ENCODE peak calls at places on chromosome 20, in four cellular contexts. G is K562, R is HCT116, K is HepG2. D is an unnamed sample.

GRCh38 chr20:39944861-39945260 is 744.2 kb downstream of the MAFB start:
- DNase-seq in G (no peak), K (no peak), R (no peak), D (no peak)

GRCh38 chr20:4524792-4525191 is 196.9 kb upstream of the PRND start:
- DNase-seq in K (no peak), R (no peak), G (no peak), D (no peak)

GRCh38 chr20:56628873-56629463 is at the start of gene TFAP2C:
- DNase-seq in G (peak), R (peak), K (no peak), D (no peak)

GRCh38 chr20:10707070-10707469 is 33.3 kb upstream of the JAG1 start:
- DNase-seq in G (no peak), R (no peak), K (no peak), D (no peak)

GRCh38 chr20:10853176-10853575 is 179.4 kb upstream of the JAG1 start:
- DNase-seq in K (no peak), R (no peak), G (no peak), D (no peak)

GRCh38 chr20:57653546-57653900 is 33.3 kb upstream of the ZBP1 start:
- DNase-seq in K (no peak), G (no peak), R (no peak), D (no peak)

GRCh38 chr20:10179574-10180298 is 38.9 kb upstream of the SNAP25 start:
- DNase-seq in K (peak), G (no peak), R (peak), D (no peak)

GRCh38 chr20:16621435-16622141 is 48.3 kb upstream of the KIF16B start:
- DNase-seq in G (no peak), K (no peak), R (no peak), D (no peak)

GRCh38 chr20:37315293-37316110 is 26.0 kb downstream of the MANBAL start:
- DNase-seq in R (no peak), K (no peak), G (no peak), D (no peak)

GRCh38 chr20:17612287-17612974 is 42.6 kb downstream of the DSTN start:
- DNase-seq in G (no peak), K (peak), R (no peak), D (no peak)

GRCh38 chr20:62010551-62011402 is 54.9 kb downstream of the TAF4 start:
- DNase-seq in K (peak), G (peak), R (peak), D (peak)

GRCh38 chr20:42957014-42957694 is 232.6 kb downstream of the PTPRT start:
- DNase-seq in K (no peak), R (no peak), G (no peak), D (no peak)

GRCh38 chr20:4102381-4102780 is 87.0 kb upstream of the RNF24 start:
- DNase-seq in G (no peak), R (no peak), K (no peak), D (no peak)

GRCh38 chr20:17519606-17520285 is 11.4 kb downstream of the BFSP1 start:
- DNase-seq in G (no peak), R (no peak), K (no peak), D (no peak)

GRCh38 chr20:58886546-58886945 is 34.0 kb downstream of the GNAS start:
- DNase-seq in R (no peak), G (no peak), K (no peak), D (no peak)

GRCh38 chr20:55333798-55334197 is 671.5 kb downstream of the CBLN4 start:
- DNase-seq in R (no peak), K (no peak), G (no peak), D (no peak)

GRCh38 chr20:36454664-36455427 is 86.5 kb upstream of the MYL9 start:
- DNase-seq in K (peak), R (no peak), G (no peak), D (no peak)

GRCh38 chr20:20752712-20753111 is 40.3 kb upstream of the RALGAPA2 start:
- DNase-seq in G (no peak), R (no peak), K (no peak), D (no peak)

GRCh38 chr20:5001174-5002076 is at the start of gene SLC23A2:
- DNase-seq in K (no peak), G (peak), R (no peak), D (no peak)

GRCh38 chr20:19347943-19348456 is 135.6 kb downstream of the SLC24A3 start:
- DNase-seq in K (no peak), G (no peak), R (no peak), D (no peak)

GRCh38 chr20:44601801-44602204 is 19.4 kb downstream of the PKIG start:
- DNase-seq in R (no peak), G (no peak), K (no peak), D (no peak)

GRCh38 chr20:19094959-19095541 is 117.4 kb upstream of the SLC24A3 start:
- DNase-seq in G (no peak), R (no peak), K (no peak), D (no peak)

GRCh38 chr20:57663241-57663640 is 43.0 kb upstream of the ZBP1 start:
- DNase-seq in G (no peak), K (no peak), R (no peak), D (no peak)

GRCh38 chr20:42074944-42075343 is 456.8 kb upstream of the CHD6 start:
- DNase-seq in R (no peak), K (no peak), G (no peak), D (no peak)

GRCh38 chr20:57199656-57200405 is 66.6 kb downstream of the BMP7 start:
- DNase-seq in G (no peak), R (no peak), K (no peak), D (no peak)

GRCh38 chr20:3410464-3410863 is 3.0 kb upstream of the DNAAF9 start:
- DNase-seq in R (no peak), K (no peak), G (no peak), D (no peak)

GRCh38 chr20:50111120-50111828 is 1.7 kb downstream of the UBE2V1 start:
- DNase-seq in K (no peak), G (peak), R (no peak), D (no peak)

GRCh38 chr20:50313223-50313820 is 122.7 kb downstream of the CEBPB start:
- DNase-seq in K (no peak), R (no peak), G (peak), D (no peak)

GRCh38 chr20:62051166-62051900 is 14.3 kb downstream of the TAF4 start:
- DNase-seq in K (no peak), R (no peak), G (no peak), D (no peak)

GRCh38 chr20:57301026-57301425 is 28.6 kb upstream of the SPO11 start:
- DNase-seq in G (no peak), R (no peak), K (no peak), D (no peak)

GRCh38 chr20:23145281-23145700 is 59.2 kb upstream of the CD93 start:
- DNase-seq in R (no peak), G (no peak), K (no peak), D (no peak)
- TF ChIP-seq TCF7L2 in R (no peak), G (no peak), K (no peak), D (no peak)

GRCh38 chr20:35340436-35340835 is 48.2 kb upstream of the FAM83C start:
- DNase-seq in K (no peak), R (no peak), G (no peak), D (no peak)

GRCh38 chr20:35345189-35345588 is 53.0 kb upstream of the FAM83C start:
- DNase-seq in R (no peak), G (no peak), K (no peak), D (no peak)

GRCh38 chr20:35341366-35342028 is 49.3 kb upstream of the FAM83C start:
- DNase-seq in G (no peak), R (no peak), K (no peak), D (no peak)

GRCh38 chr20:35342154-35342769 is 50.0 kb upstream of the FAM83C start:
- DNase-seq in K (no peak), G (no peak), R (no peak), D (no peak)

GRCh38 chr20:35344354-35344837 is 52.2 kb upstream of the FAM83C start:
- DNase-seq in R (no peak), K (peak), G (peak), D (no peak)
- H3K27ac ChIP-seq in R (no peak), K (peak), G (peak), D (peak)

GRCh38 chr20:48219306-48219705 is 434.0 kb upstream of the SULF2 start:
- DNase-seq in G (no peak), R (no peak), K (no peak), D (no peak)

GRCh38 chr20:48227381-48227780 is 442.1 kb upstream of the SULF2 start:
- DNase-seq in G (no peak), R (no peak), K (no peak), D (no peak)

GRCh38 chr20:48224531-48224930 is 439.2 kb upstream of the SULF2 start:
- DNase-seq in R (no peak), K (no peak), G (no peak), D (no peak)

GRCh38 chr20:48222595-48223180 is 437.4 kb upstream of the SULF2 start:
- DNase-seq in G (no peak), K (no peak), R (no peak), D (no peak)

GRCh38 chr20:48223715-48224114 is 438.4 kb upstream of the SULF2 start:
- DNase-seq in G (peak), R (no peak), K (no peak), D (no peak)
- TF ChIP-seq TCF7L2 in G (no peak), R (no peak), K (no peak), D (no peak)

GRCh38 chr20:63856111-63856511 is 5.2 kb upstream of the ABHD16B start:
- DNase-seq in G (no peak), K (no peak), R (no peak), D (no peak)

GRCh38 chr20:63855363-63856110 is 5.8 kb upstream of the ABHD16B start:
- DNase-seq in R (no peak), K (no peak), G (no peak), D (no peak)

GRCh38 chr20:63854069-63854765 is 7.1 kb upstream of the ABHD16B start:
- DNase-seq in R (no peak), K (no peak), G (no peak), D (no peak)

GRCh38 chr20:63857751-63858392 is 3.4 kb upstream of the ABHD16B start:
- DNase-seq in K (no peak), R (no peak), G (peak), D (no peak)

DNA sequence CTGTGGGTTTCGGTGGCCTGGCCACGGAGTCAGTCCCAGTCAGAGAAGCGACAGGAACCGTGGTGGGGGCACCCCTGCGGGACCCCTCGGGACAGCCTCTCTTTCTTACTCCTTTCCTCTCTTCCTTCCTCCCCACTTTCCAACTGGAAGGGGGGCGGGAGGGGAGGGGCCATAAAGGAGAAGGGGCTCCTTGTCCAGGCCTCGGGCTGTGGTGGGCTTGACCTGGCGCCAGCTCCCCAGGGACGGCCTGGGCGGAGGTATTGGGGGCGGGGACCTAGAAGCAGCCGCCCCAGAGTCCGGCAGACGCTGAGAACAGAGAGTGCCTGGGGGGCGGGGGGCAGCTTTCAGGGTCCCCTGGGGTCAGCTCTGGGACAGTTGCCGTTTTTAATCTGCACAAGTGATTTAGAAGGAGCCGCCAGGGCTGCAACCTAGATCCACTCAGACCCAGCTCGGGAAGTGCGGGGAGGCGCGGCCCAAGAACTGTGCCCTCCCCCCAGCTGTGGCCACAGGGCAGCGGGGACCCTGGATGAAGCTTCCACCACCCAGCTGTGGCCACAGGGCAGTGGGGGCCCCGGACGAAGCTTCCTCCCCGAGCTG is 6.4 kb upstream of the ABHD16B start:
- DNase-seq in R (no peak), G (no peak), K (no peak), D (no peak)
- H3K27ac ChIP-seq in R (no peak), G (no peak), K (no peak), D (peak)

DNA sequence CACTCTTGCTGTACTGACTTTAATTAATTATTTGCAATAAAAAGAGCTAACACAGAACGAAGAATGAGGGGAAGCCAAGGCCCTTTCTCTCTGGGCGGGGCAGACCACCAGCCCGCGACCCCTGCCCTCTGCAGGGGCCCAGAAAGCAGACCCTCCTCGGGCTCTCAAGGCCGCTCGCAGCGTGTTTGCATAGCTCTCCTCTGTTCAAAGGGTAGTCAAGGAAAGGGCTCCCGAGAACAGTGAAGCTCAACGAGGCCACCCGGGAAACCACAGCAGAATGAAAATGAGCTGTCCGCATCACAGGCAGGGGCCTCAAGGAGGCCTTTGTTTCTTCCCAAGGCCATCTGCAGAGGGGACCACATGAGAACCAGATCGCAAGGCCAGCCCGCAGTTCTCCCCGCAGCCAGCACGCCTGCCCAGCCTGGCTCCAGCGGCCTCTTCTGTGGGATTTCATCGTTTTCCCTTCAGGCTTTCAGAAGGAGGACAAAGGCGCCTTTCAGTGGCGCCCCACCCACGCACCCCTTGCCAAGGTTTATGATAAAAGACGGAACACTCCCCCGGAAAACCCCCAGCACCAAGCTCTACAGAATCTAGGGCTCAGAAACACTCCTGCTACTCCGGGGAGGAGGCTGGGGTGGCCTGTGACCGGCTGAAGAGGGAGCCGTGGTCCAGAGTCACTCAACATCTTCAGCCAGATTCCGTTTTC is 25.3 kb downstream of the ACSS1 start:
- DNase-seq in K (peak), G (no peak), R (no peak), D (no peak)
- TF ChIP-seq TCF7L2 in K (peak), G (no peak), R (no peak), D (no peak)

DNA sequence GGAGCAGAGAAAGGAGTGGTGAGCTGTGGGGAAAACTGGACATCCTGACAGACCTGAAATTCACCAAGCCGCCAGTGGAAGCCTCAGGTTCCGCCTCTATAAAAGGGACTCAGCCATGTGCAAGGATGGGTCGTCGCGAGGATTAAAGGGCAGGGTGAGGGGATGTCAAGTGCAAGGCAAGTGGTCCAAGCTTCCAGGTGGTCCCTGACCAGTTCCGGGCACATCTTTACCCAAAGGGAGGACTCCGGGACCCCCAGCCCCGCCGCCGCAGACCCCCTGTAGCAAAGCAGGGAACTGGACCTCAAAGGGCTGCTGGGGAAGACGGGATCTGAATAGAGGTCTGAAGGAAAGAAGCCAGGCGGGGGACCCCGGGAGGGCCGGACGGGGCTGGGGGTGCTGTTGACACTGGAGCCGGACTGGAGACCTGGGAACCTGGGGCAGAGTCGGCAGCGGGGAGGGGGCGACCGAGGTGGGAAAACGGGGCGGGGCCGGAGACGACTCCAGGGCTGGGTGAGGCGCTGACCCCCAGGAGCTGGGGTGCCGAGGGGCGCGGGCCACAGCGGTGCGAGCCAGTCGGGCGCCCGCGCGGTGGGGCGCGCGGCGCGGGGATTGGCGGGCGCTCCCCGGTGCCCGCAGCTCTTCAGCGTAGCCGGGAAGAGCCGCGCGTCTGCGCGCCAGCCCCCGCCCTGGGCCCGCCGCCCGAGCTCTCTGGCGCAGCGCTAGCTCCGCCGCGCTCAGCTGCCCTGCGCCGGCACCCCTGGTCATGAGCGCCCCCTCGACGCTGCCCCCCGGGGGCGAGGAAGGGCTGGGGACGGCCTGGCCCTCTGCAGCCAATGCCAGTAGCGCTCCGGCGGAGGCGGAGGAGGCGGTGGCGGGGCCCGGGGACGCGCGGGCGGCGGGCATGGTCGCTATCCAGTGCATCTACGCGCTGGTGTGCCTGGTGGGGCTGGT is at the start of gene SSTR4:
- DNase-seq in K (no peak), R (no peak), G (no peak), D (no peak)
- H3K27ac ChIP-seq in K (no peak), R (no peak), G (no peak), D (no peak)

DNA sequence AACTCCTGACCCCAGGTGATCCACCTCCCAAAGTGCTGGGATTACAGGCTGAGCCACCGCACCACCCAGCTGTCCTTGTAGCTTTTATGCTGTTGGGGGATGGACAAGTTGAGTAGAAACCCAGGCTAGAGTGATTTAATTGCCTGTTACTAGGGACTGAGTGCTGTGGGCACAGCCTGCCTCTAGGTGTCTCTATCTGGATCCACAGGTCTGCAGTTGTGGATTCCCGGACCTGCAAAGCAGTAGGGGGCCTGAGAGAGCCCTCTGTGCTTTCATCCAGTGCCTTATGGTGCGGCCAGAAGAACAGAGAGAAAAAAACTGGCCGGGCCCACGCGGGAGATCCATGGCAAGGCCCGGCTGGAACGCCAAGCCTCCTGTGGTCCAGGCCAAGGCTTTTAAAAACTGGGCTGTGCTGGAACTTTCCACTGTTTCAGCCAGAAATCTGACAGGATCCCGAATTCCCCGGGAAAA is 5.1 kb downstream of the SIRPA start:
- DNase-seq in G (peak), R (peak), K (peak), D (peak)
- TF ChIP-seq TCF7L2 in G (no peak), R (no peak), K (no peak), D (no peak)

GRCh38 chr20:51487076-51487475 is 55.4 kb downstream of the NFATC2 start:
- DNase-seq in K (no peak), R (no peak), G (no peak), D (no peak)

GRCh38 chr20:51486197-51487005 is 56.1 kb downstream of the NFATC2 start:
- DNase-seq in K (no peak), G (no peak), R (no peak), D (no peak)

GRCh38 chr20:51488331-51488730 is 54.2 kb downstream of the NFATC2 start:
- DNase-seq in G (no peak), K (no peak), R (no peak), D (no peak)

GRCh38 chr20:51489611-51490010 is 52.9 kb downstream of the NFATC2 start:
- DNase-seq in R (no peak), G (no peak), K (no peak), D (no peak)

GRCh38 chr20:51487525-51488279 is 54.8 kb downstream of the NFATC2 start:
- DNase-seq in G (peak), K (peak), R (peak), D (peak)
- H3K27ac ChIP-seq in G (peak), K (no peak), R (peak), D (peak)

DNA sequence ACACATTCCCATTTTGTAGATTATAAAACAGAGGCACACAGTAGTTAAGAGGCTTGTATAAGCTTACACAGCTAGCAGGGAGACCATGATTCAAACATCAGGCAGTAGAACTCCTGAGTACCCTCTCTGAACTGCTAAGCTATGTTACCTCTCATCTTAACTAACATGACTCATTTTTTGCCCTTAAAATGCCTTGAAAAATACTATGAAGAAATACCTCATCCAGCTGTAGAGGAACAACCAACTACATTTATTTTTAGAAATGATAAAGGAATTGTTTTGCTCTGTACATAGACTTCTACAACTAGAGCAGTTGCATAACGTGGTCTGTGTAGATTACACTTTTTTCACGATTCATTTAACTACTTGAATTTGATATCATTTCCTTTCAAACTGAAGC is 102.1 kb downstream of the FLRT3 start:
- DNase-seq in K (no peak), G (no peak), R (no peak), D (no peak)
- TF ChIP-seq TCF7L2 in K (no peak), G (no peak), R (no peak), D (no peak)

D was measured in Panc1.